ENCODE peak calls at places on chromosomes 1 and 21, in six cellular contexts. One of them, this sample, is unnamed.

GRCh38 chr1:241950390-241950789 is 7.2 kb upstream of the BECN2 start:
- DNase-seq in left ventricle myocardium inferior: no peak
- DNase-seq in colonic mucosa: no peak
- DNase-seq in PC-9: no peak
- DNase-seq in choroid plexus epithelial cell: no peak
- DNase-seq in A549: no peak
- DNase-seq in this sample: no peak

GRCh38 chr1:180291004-180291403 is 60.9 kb downstream of the LHX4 start:
- DNase-seq in left ventricle myocardium inferior: no peak
- DNase-seq in colonic mucosa: peak
- DNase-seq in PC-9: no peak
- DNase-seq in choroid plexus epithelial cell: peak
- DNase-seq in A549: peak
- DNase-seq in this sample: no peak

GRCh38 chr1:59511476-59512465 is 214.9 kb downstream of the FGGY start:
- DNase-seq in left ventricle myocardium inferior: no peak
- DNase-seq in colonic mucosa: no peak
- DNase-seq in PC-9: no peak
- DNase-seq in choroid plexus epithelial cell: peak
- DNase-seq in A549: no peak
- DNase-seq in this sample: no peak

GRCh38 chr1:153532161-153532560 is 3.6 kb downstream of the S100A6 start:
- DNase-seq in left ventricle myocardium inferior: no peak
- DNase-seq in colonic mucosa: no peak
- DNase-seq in PC-9: no peak
- DNase-seq in choroid plexus epithelial cell: no peak
- DNase-seq in A549: no peak
- DNase-seq in this sample: no peak

GRCh38 chr1:228938248-228938891 is 203.1 kb downstream of the RHOU start:
- DNase-seq in left ventricle myocardium inferior: no peak
- DNase-seq in colonic mucosa: no peak
- DNase-seq in PC-9: no peak
- DNase-seq in choroid plexus epithelial cell: no peak
- DNase-seq in A549: no peak
- DNase-seq in this sample: no peak

GRCh38 chr1:4253918-4254317 is 353.8 kb upstream of the C1orf174 start:
- DNase-seq in left ventricle myocardium inferior: no peak
- DNase-seq in colonic mucosa: no peak
- DNase-seq in PC-9: no peak
- DNase-seq in choroid plexus epithelial cell: no peak
- DNase-seq in A549: no peak
- DNase-seq in this sample: no peak

GRCh38 chr1:16173447-16174260 is 17.8 kb upstream of the EPHA2 start:
- DNase-seq in left ventricle myocardium inferior: no peak
- DNase-seq in colonic mucosa: peak
- DNase-seq in PC-9: peak
- DNase-seq in choroid plexus epithelial cell: peak
- DNase-seq in A549: no peak
- DNase-seq in this sample: no peak

GRCh38 chr1:52141513-52142219 is at the start of gene ZFYVE9:
- DNase-seq in left ventricle myocardium inferior: peak
- DNase-seq in colonic mucosa: peak
- DNase-seq in PC-9: peak
- DNase-seq in choroid plexus epithelial cell: peak
- DNase-seq in A549: peak
- DNase-seq in this sample: no peak

GRCh38 chr21:42781150-42781980 is 98.0 kb downstream of the WDR4 start:
- DNase-seq in left ventricle myocardium inferior: no peak
- DNase-seq in colonic mucosa: peak
- DNase-seq in PC-9: peak
- DNase-seq in choroid plexus epithelial cell: no peak
- DNase-seq in A549: no peak
- DNase-seq in this sample: no peak

GRCh38 chr1:54922921-54923421 is 36.0 kb upstream of the DHCR24 start:
- DNase-seq in left ventricle myocardium inferior: peak
- DNase-seq in colonic mucosa: no peak
- DNase-seq in PC-9: peak
- DNase-seq in choroid plexus epithelial cell: no peak
- DNase-seq in A549: no peak
- DNase-seq in this sample: no peak

GRCh38 chr1:33005812-33006465 is 30.7 kb downstream of the AK2 start:
- DNase-seq in left ventricle myocardium inferior: no peak
- DNase-seq in colonic mucosa: no peak
- DNase-seq in PC-9: no peak
- DNase-seq in choroid plexus epithelial cell: peak
- DNase-seq in A549: no peak
- DNase-seq in this sample: no peak

GRCh38 chr21:33543505-33544129 is 779 bp downstream of the SON start:
- DNase-seq in left ventricle myocardium inferior: peak
- DNase-seq in colonic mucosa: peak
- DNase-seq in PC-9: no peak
- DNase-seq in choroid plexus epithelial cell: no peak
- DNase-seq in A549: no peak
- DNase-seq in this sample: no peak

GRCh38 chr1:94236021-94236491 is 1.3 kb downstream of the ARHGAP29 start:
- DNase-seq in left ventricle myocardium inferior: no peak
- DNase-seq in colonic mucosa: no peak
- DNase-seq in PC-9: no peak
- DNase-seq in choroid plexus epithelial cell: peak
- DNase-seq in A549: no peak
- DNase-seq in this sample: no peak
- H3K4me3 ChIP-seq in left ventricle myocardium inferior: peak
- H3K4me3 ChIP-seq in colonic mucosa: peak
- H3K4me3 ChIP-seq in PC-9: peak
- H3K4me3 ChIP-seq in choroid plexus epithelial cell: peak
- H3K4me3 ChIP-seq in A549: peak
- H3K4me3 ChIP-seq in this sample: peak

GRCh38 chr1:204694145-204694544 is 8.6 kb upstream of the LRRN2 start:
- DNase-seq in left ventricle myocardium inferior: no peak
- DNase-seq in colonic mucosa: no peak
- DNase-seq in PC-9: no peak
- DNase-seq in choroid plexus epithelial cell: no peak
- DNase-seq in A549: no peak
- DNase-seq in this sample: no peak

GRCh38 chr1:204696606-204697005 is 11.1 kb upstream of the LRRN2 start:
- DNase-seq in left ventricle myocardium inferior: no peak
- DNase-seq in colonic mucosa: no peak
- DNase-seq in PC-9: no peak
- DNase-seq in choroid plexus epithelial cell: no peak
- DNase-seq in A549: no peak
- DNase-seq in this sample: no peak

GRCh38 chr1:204695692-204696091 is 10.2 kb upstream of the LRRN2 start:
- DNase-seq in left ventricle myocardium inferior: no peak
- DNase-seq in colonic mucosa: no peak
- DNase-seq in PC-9: no peak
- DNase-seq in choroid plexus epithelial cell: no peak
- DNase-seq in A549: no peak
- DNase-seq in this sample: no peak

GRCh38 chr1:204692320-204692851 is 6.8 kb upstream of the LRRN2 start:
- DNase-seq in left ventricle myocardium inferior: no peak
- DNase-seq in colonic mucosa: no peak
- DNase-seq in PC-9: no peak
- DNase-seq in choroid plexus epithelial cell: no peak
- DNase-seq in A549: no peak
- DNase-seq in this sample: no peak

DNA sequence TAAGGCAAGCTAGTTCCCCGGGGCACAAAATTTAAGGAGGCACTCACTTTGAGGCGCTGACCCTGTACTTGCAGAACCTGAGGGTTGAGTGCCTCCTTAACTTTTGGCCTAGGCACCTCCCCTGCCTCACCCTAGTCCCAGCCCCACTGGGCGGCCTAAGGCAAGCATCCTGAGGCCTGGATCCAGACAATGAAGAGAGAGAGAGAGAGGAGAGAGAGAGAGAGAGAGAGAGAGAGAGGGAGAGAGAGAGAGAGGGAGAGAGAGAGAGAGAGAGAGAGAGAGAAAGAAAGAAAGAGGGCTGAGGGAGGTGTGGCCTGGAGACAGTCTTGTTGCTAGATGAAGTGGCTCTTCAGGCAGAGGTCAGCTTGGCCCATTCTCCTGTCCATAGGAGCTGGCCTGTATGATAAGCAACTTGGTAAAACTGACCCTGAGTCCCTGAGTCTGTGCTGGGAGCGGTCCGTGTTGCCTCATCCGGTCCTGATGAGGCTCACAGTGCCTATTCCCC is 7.4 kb upstream of the LRRN2 start:
- DNase-seq in left ventricle myocardium inferior: no peak
- DNase-seq in colonic mucosa: no peak
- DNase-seq in PC-9: no peak
- DNase-seq in choroid plexus epithelial cell: no peak
- DNase-seq in A549: no peak
- DNase-seq in this sample: no peak
- TF ChIP-seq CTCF in left ventricle myocardium inferior: no peak
- TF ChIP-seq CTCF in colonic mucosa: no peak
- TF ChIP-seq CTCF in PC-9: no peak
- TF ChIP-seq CTCF in choroid plexus epithelial cell: no peak
- TF ChIP-seq CTCF in A549: no peak
- TF ChIP-seq CTCF in this sample: no peak

GRCh38 chr1:975896-976683 is 5.8 kb downstream of the PERM1 start:
- DNase-seq in left ventricle myocardium inferior: no peak
- DNase-seq in colonic mucosa: peak
- DNase-seq in PC-9: peak
- DNase-seq in choroid plexus epithelial cell: peak
- DNase-seq in A549: peak
- DNase-seq in this sample: peak
- H3K4me3 ChIP-seq in left ventricle myocardium inferior: peak
- H3K4me3 ChIP-seq in colonic mucosa: peak
- H3K4me3 ChIP-seq in PC-9: peak
- H3K4me3 ChIP-seq in choroid plexus epithelial cell: no peak
- H3K4me3 ChIP-seq in A549: peak
- H3K4me3 ChIP-seq in this sample: peak

GRCh38 chr1:27102707-27103468 is 52.0 kb downstream of the SLC9A1 start:
- DNase-seq in left ventricle myocardium inferior: peak
- DNase-seq in colonic mucosa: peak
- DNase-seq in PC-9: peak
- DNase-seq in choroid plexus epithelial cell: peak
- DNase-seq in A549: peak
- DNase-seq in this sample: no peak
- TF ChIP-seq CTCF in left ventricle myocardium inferior: peak
- TF ChIP-seq CTCF in colonic mucosa: peak
- TF ChIP-seq CTCF in PC-9: peak
- TF ChIP-seq CTCF in choroid plexus epithelial cell: peak
- TF ChIP-seq CTCF in A549: peak
- TF ChIP-seq CTCF in this sample: peak

GRCh38 chr1:183477986-183478781 is 5.9 kb downstream of the SMG7 start:
- DNase-seq in left ventricle myocardium inferior: no peak
- DNase-seq in colonic mucosa: no peak
- DNase-seq in PC-9: no peak
- DNase-seq in choroid plexus epithelial cell: no peak
- DNase-seq in A549: no peak
- DNase-seq in this sample: no peak
- H3K4me3 ChIP-seq in left ventricle myocardium inferior: no peak
- H3K4me3 ChIP-seq in colonic mucosa: no peak
- H3K4me3 ChIP-seq in PC-9: no peak
- H3K4me3 ChIP-seq in choroid plexus epithelial cell: no peak
- H3K4me3 ChIP-seq in A549: no peak
- H3K4me3 ChIP-seq in this sample: no peak

GRCh38 chr21:40466893-40467483 is 380.0 kb downstream of the DSCAM start:
- DNase-seq in left ventricle myocardium inferior: no peak
- DNase-seq in colonic mucosa: no peak
- DNase-seq in PC-9: no peak
- DNase-seq in choroid plexus epithelial cell: peak
- DNase-seq in A549: no peak
- DNase-seq in this sample: peak
- TF ChIP-seq CTCF in left ventricle myocardium inferior: peak
- TF ChIP-seq CTCF in colonic mucosa: no peak
- TF ChIP-seq CTCF in PC-9: peak
- TF ChIP-seq CTCF in choroid plexus epithelial cell: no peak
- TF ChIP-seq CTCF in A549: peak
- TF ChIP-seq CTCF in this sample: peak

GRCh38 chr1:243940451-243940850 is 90.4 kb upstream of the AKT3 start:
- DNase-seq in left ventricle myocardium inferior: no peak
- DNase-seq in colonic mucosa: no peak
- DNase-seq in PC-9: no peak
- DNase-seq in choroid plexus epithelial cell: no peak
- DNase-seq in A549: no peak
- DNase-seq in this sample: no peak
- H3K4me3 ChIP-seq in left ventricle myocardium inferior: no peak
- H3K4me3 ChIP-seq in colonic mucosa: no peak
- H3K4me3 ChIP-seq in PC-9: no peak
- H3K4me3 ChIP-seq in choroid plexus epithelial cell: no peak
- H3K4me3 ChIP-seq in A549: no peak
- H3K4me3 ChIP-seq in this sample: no peak

This sample was measured in LNCaP clone FGC.